ENCODE peak calls at places on chromosome 20, in four cellular contexts. B is lung microvascular endothelial cell, E is cardiac fibroblast, V is right cardiac atrium. R is an unnamed sample.

GRCh38 chr20:50690979-50691584 is at the start of gene RIPOR3:
- DNase-seq in E (no peak), B (no peak), V (peak; percentile 68), R (no peak)

GRCh38 chr20:62577447-62577846 is 64.9 kb upstream of the SLCO4A1 start:
- DNase-seq in B (no peak), E (no peak), V (peak; percentile 79), R (no peak)

GRCh38 chr20:44287272-44288097 is 23.5 kb downstream of the FITM2 start:
- DNase-seq in B (peak; percentile 16), V (peak; percentile 68), E (peak; percentile 64), R (no peak)

GRCh38 chr20:12882832-12883506 is 125.8 kb upstream of the SPTLC3 start:
- DNase-seq in V (no peak), B (no peak), E (peak; percentile 45), R (peak; percentile 31)

GRCh38 chr20:61925555-61926252 is 140.0 kb downstream of the TAF4 start:
- DNase-seq in B (no peak), V (no peak), E (peak; percentile 20), R (no peak)

GRCh38 chr20:35166242-35166830 is 5.5 kb upstream of the PROCR start:
- DNase-seq in E (peak; percentile 71), B (peak; percentile 91), V (peak; percentile 88), R (no peak)

GRCh38 chr20:47540443-47541354 is 39.0 kb downstream of the NCOA3 start:
- DNase-seq in V (no peak), B (peak; percentile 22), E (no peak), R (no peak)

GRCh38 chr20:41177636-41178035 is 40.3 kb downstream of the PLCG1 start:
- DNase-seq in B (peak; percentile 74), E (peak; percentile 95), V (no peak), R (peak; percentile 85)

GRCh38 chr20:33878583-33878982 is 67.4 kb downstream of the CHMP4B start:
- DNase-seq in E (no peak), B (no peak), V (no peak), R (no peak)

GRCh38 chr20:48823476-48823875 is 4.3 kb downstream of the PREX1 start:
- DNase-seq in V (no peak), E (no peak), B (peak; percentile 62), R (no peak)

GRCh38 chr20:10919549-10920140 is 245.8 kb upstream of the JAG1 start:
- DNase-seq in V (no peak), B (peak; percentile 34), E (peak; percentile 36), R (no peak)

GRCh38 chr20:17972121-17972520 is 3.3 kb downstream of the MGME1 start:
- DNase-seq in V (no peak), B (peak; percentile 49), E (no peak), R (no peak)

GRCh38 chr20:44151621-44152416 is 35.2 kb downstream of the JPH2 start:
- DNase-seq in V (no peak), E (no peak), B (no peak), R (no peak)

GRCh38 chr20:37042986-37043972 is 52.5 kb downstream of the RBL1 start:
- DNase-seq in V (no peak), E (no peak), B (no peak), R (no peak)

GRCh38 chr20:9218412-9219001 is 149.6 kb downstream of the PLCB4 start:
- DNase-seq in V (no peak), B (no peak), E (peak; percentile 62), R (peak; percentile 6)

GRCh38 chr20:18272451-18272850 is 15.9 kb upstream of the ZNF133 start:
- DNase-seq in E (peak; percentile 20), V (no peak), B (no peak), R (no peak)

GRCh38 chr20:47237715-47238114 is 118.8 kb downstream of the ZMYND8 start:
- DNase-seq in B (no peak), V (no peak), E (peak; percentile 34), R (no peak)

GRCh38 chr20:58926802-58927489 is 54.1 kb upstream of the NELFCD start:
- DNase-seq in B (no peak), V (no peak), E (no peak), R (no peak)

GRCh38 chr20:59652381-59652780 is 48.0 kb downstream of the PHACTR3 start:
- DNase-seq in E (no peak), B (no peak), V (no peak), R (no peak)

GRCh38 chr20:11549172-11550117 is 368.2 kb upstream of the BTBD3 start:
- DNase-seq in E (no peak), V (no peak), B (no peak), R (no peak)

GRCh38 chr20:1943267-1944002 is 48.2 kb downstream of the SIRPA start:
- DNase-seq in B (no peak), V (peak; percentile 55), E (peak; percentile 44), R (no peak)

GRCh38 chr20:13868331-13868730 is 83.5 kb downstream of the NDUFAF5 start:
- DNase-seq in V (no peak), E (peak; percentile 8), B (no peak), R (no peak)

GRCh38 chr20:57654998-57655811 is 35.0 kb upstream of the ZBP1 start:
- DNase-seq in E (no peak), B (no peak), V (no peak), R (no peak)

GRCh38 chr20:878511-879307 is 37.4 kb downstream of the ANGPT4 start:
- DNase-seq in V (no peak), B (peak; percentile 41), E (peak; percentile 35), R (no peak)

GRCh38 chr20:48400009-48400408 is 427.8 kb downstream of the PREX1 start:
- DNase-seq in V (no peak), E (no peak), B (no peak), R (no peak)

GRCh38 chr20:44279228-44279627 is 31.8 kb downstream of the FITM2 start:
- DNase-seq in E (peak; percentile 53), B (peak; percentile 12), V (no peak), R (peak; percentile 59)

GRCh38 chr20:50916257-50916656 is 15.0 kb downstream of the ADNP start:
- DNase-seq in V (no peak), E (peak; percentile 52), B (peak; percentile 51), R (no peak)

GRCh38 chr20:49979030-49979832 is 3.5 kb upstream of the SNAI1 start:
- DNase-seq in V (peak; percentile 82), B (peak; percentile 23), E (no peak), R (peak; percentile 44)

GRCh38 chr20:40763646-40764295 is 74.7 kb upstream of the MAFB start:
- DNase-seq in V (peak; percentile 68), E (no peak), B (no peak), R (no peak)

R was measured in T1000.